ENCODE peak calls at places on chromosomes 16 and 17, in ten cellular contexts. One of them, this sample, is unnamed. For H3K36me3, the result is how much of the 10 kb centered on the place peaks cover.

GRCh38 chr16:78926723-78927200 is 673.8 kb downstream of the MAF start:
- DNase-seq in left ventricle myocardium inferior: no peak
- DNase-seq in adipocyte: no peak
- DNase-seq in CD8-positive, alpha-beta T cell: no peak
- DNase-seq in esophagus squamous epithelium: no peak
- DNase-seq in heart left ventricle: no peak
- DNase-seq in naive thymus-derived CD4-positive, alpha-beta T cell: no peak
- DNase-seq in right lobe of liver: no peak
- DNase-seq in mesendoderm: no peak
- DNase-seq in ascending aorta: no peak
- DNase-seq in this sample: no peak

GRCh38 chr17:72143245-72143644 is 22.4 kb downstream of the SOX9 start:
- DNase-seq in left ventricle myocardium inferior: no peak
- DNase-seq in adipocyte: no peak
- DNase-seq in CD8-positive, alpha-beta T cell: no peak
- DNase-seq in esophagus squamous epithelium: no peak
- DNase-seq in heart left ventricle: no peak
- DNase-seq in naive thymus-derived CD4-positive, alpha-beta T cell: no peak
- DNase-seq in right lobe of liver: no peak
- DNase-seq in mesendoderm: no peak
- DNase-seq in ascending aorta: no peak
- DNase-seq in this sample: no peak

GRCh38 chr17:29847527-29847931 is 82.5 kb downstream of the SSH2 start:
- DNase-seq in left ventricle myocardium inferior: no peak
- DNase-seq in adipocyte: peak
- DNase-seq in CD8-positive, alpha-beta T cell: no peak
- DNase-seq in esophagus squamous epithelium: no peak
- DNase-seq in heart left ventricle: no peak
- DNase-seq in naive thymus-derived CD4-positive, alpha-beta T cell: no peak
- DNase-seq in right lobe of liver: no peak
- DNase-seq in mesendoderm: peak
- DNase-seq in ascending aorta: no peak
- DNase-seq in this sample: peak

GRCh38 chr16:75000481-75001081 is 1.8 kb downstream of the ZNRF1 start:
- DNase-seq in left ventricle myocardium inferior: no peak
- DNase-seq in adipocyte: peak
- DNase-seq in CD8-positive, alpha-beta T cell: no peak
- DNase-seq in esophagus squamous epithelium: no peak
- DNase-seq in heart left ventricle: no peak
- DNase-seq in naive thymus-derived CD4-positive, alpha-beta T cell: no peak
- DNase-seq in right lobe of liver: no peak
- DNase-seq in mesendoderm: no peak
- DNase-seq in ascending aorta: peak
- DNase-seq in this sample: peak

GRCh38 chr16:49875812-49876715 is 20.2 kb upstream of the ZNF423 start:
- DNase-seq in left ventricle myocardium inferior: no peak
- DNase-seq in adipocyte: no peak
- DNase-seq in CD8-positive, alpha-beta T cell: no peak
- DNase-seq in esophagus squamous epithelium: no peak
- DNase-seq in heart left ventricle: no peak
- DNase-seq in naive thymus-derived CD4-positive, alpha-beta T cell: no peak
- DNase-seq in right lobe of liver: no peak
- DNase-seq in mesendoderm: peak
- DNase-seq in ascending aorta: no peak
- DNase-seq in this sample: no peak

GRCh38 chr17:32824334-32824733 is 52.6 kb downstream of the MYO1D start:
- DNase-seq in left ventricle myocardium inferior: no peak
- DNase-seq in adipocyte: no peak
- DNase-seq in CD8-positive, alpha-beta T cell: no peak
- DNase-seq in esophagus squamous epithelium: no peak
- DNase-seq in heart left ventricle: no peak
- DNase-seq in naive thymus-derived CD4-positive, alpha-beta T cell: no peak
- DNase-seq in right lobe of liver: no peak
- DNase-seq in mesendoderm: no peak
- DNase-seq in ascending aorta: no peak
- DNase-seq in this sample: no peak

GRCh38 chr16:10509534-10510025 is 70.8 kb downstream of the EMP2 start:
- DNase-seq in left ventricle myocardium inferior: no peak
- DNase-seq in adipocyte: peak
- DNase-seq in CD8-positive, alpha-beta T cell: peak
- DNase-seq in esophagus squamous epithelium: no peak
- DNase-seq in heart left ventricle: no peak
- DNase-seq in naive thymus-derived CD4-positive, alpha-beta T cell: peak
- DNase-seq in right lobe of liver: peak
- DNase-seq in mesendoderm: peak
- DNase-seq in ascending aorta: no peak
- DNase-seq in this sample: peak

GRCh38 chr17:78958556-78959191 is 21.0 kb downstream of the LGALS3BP start:
- DNase-seq in left ventricle myocardium inferior: no peak
- DNase-seq in adipocyte: no peak
- DNase-seq in CD8-positive, alpha-beta T cell: no peak
- DNase-seq in esophagus squamous epithelium: no peak
- DNase-seq in heart left ventricle: no peak
- DNase-seq in naive thymus-derived CD4-positive, alpha-beta T cell: no peak
- DNase-seq in right lobe of liver: no peak
- DNase-seq in mesendoderm: no peak
- DNase-seq in ascending aorta: no peak
- DNase-seq in this sample: peak

GRCh38 chr17:42881768-42882565 is 18.6 kb upstream of the G6PC1 start:
- DNase-seq in left ventricle myocardium inferior: no peak
- DNase-seq in adipocyte: no peak
- DNase-seq in CD8-positive, alpha-beta T cell: no peak
- DNase-seq in esophagus squamous epithelium: no peak
- DNase-seq in heart left ventricle: no peak
- DNase-seq in naive thymus-derived CD4-positive, alpha-beta T cell: no peak
- DNase-seq in right lobe of liver: no peak
- DNase-seq in mesendoderm: no peak
- DNase-seq in ascending aorta: no peak
- DNase-seq in this sample: no peak

GRCh38 chr16:17423195-17423594 is 47.6 kb downstream of the XYLT1 start:
- DNase-seq in left ventricle myocardium inferior: no peak
- DNase-seq in adipocyte: no peak
- DNase-seq in CD8-positive, alpha-beta T cell: no peak
- DNase-seq in esophagus squamous epithelium: no peak
- DNase-seq in heart left ventricle: no peak
- DNase-seq in naive thymus-derived CD4-positive, alpha-beta T cell: no peak
- DNase-seq in right lobe of liver: no peak
- DNase-seq in mesendoderm: peak
- DNase-seq in ascending aorta: no peak
- DNase-seq in this sample: no peak

GRCh38 chr17:77254961-77255741 is 114.4 kb downstream of the SEC14L1 start:
- DNase-seq in left ventricle myocardium inferior: no peak
- DNase-seq in adipocyte: peak
- DNase-seq in CD8-positive, alpha-beta T cell: no peak
- DNase-seq in esophagus squamous epithelium: no peak
- DNase-seq in heart left ventricle: no peak
- DNase-seq in naive thymus-derived CD4-positive, alpha-beta T cell: no peak
- DNase-seq in right lobe of liver: no peak
- DNase-seq in mesendoderm: peak
- DNase-seq in ascending aorta: peak
- DNase-seq in this sample: peak

GRCh38 chr17:33459078-33459940 is 166.2 kb upstream of the ASIC2 start:
- DNase-seq in left ventricle myocardium inferior: no peak
- DNase-seq in adipocyte: no peak
- DNase-seq in CD8-positive, alpha-beta T cell: no peak
- DNase-seq in esophagus squamous epithelium: no peak
- DNase-seq in heart left ventricle: no peak
- DNase-seq in naive thymus-derived CD4-positive, alpha-beta T cell: no peak
- DNase-seq in right lobe of liver: no peak
- DNase-seq in mesendoderm: peak
- DNase-seq in ascending aorta: no peak
- DNase-seq in this sample: no peak

GRCh38 chr16:55471448-55472097 is 7.4 kb upstream of the MMP2 start:
- DNase-seq in left ventricle myocardium inferior: no peak
- DNase-seq in adipocyte: peak
- DNase-seq in CD8-positive, alpha-beta T cell: no peak
- DNase-seq in esophagus squamous epithelium: no peak
- DNase-seq in heart left ventricle: no peak
- DNase-seq in naive thymus-derived CD4-positive, alpha-beta T cell: no peak
- DNase-seq in right lobe of liver: no peak
- DNase-seq in mesendoderm: peak
- DNase-seq in ascending aorta: peak
- DNase-seq in this sample: peak

GRCh38 chr16:74462361-74462760 is 41.1 kb upstream of the CLEC18B start:
- DNase-seq in left ventricle myocardium inferior: no peak
- DNase-seq in adipocyte: no peak
- DNase-seq in CD8-positive, alpha-beta T cell: no peak
- DNase-seq in esophagus squamous epithelium: no peak
- DNase-seq in heart left ventricle: no peak
- DNase-seq in naive thymus-derived CD4-positive, alpha-beta T cell: no peak
- DNase-seq in right lobe of liver: no peak
- DNase-seq in mesendoderm: no peak
- DNase-seq in ascending aorta: no peak
- DNase-seq in this sample: no peak

DNA sequence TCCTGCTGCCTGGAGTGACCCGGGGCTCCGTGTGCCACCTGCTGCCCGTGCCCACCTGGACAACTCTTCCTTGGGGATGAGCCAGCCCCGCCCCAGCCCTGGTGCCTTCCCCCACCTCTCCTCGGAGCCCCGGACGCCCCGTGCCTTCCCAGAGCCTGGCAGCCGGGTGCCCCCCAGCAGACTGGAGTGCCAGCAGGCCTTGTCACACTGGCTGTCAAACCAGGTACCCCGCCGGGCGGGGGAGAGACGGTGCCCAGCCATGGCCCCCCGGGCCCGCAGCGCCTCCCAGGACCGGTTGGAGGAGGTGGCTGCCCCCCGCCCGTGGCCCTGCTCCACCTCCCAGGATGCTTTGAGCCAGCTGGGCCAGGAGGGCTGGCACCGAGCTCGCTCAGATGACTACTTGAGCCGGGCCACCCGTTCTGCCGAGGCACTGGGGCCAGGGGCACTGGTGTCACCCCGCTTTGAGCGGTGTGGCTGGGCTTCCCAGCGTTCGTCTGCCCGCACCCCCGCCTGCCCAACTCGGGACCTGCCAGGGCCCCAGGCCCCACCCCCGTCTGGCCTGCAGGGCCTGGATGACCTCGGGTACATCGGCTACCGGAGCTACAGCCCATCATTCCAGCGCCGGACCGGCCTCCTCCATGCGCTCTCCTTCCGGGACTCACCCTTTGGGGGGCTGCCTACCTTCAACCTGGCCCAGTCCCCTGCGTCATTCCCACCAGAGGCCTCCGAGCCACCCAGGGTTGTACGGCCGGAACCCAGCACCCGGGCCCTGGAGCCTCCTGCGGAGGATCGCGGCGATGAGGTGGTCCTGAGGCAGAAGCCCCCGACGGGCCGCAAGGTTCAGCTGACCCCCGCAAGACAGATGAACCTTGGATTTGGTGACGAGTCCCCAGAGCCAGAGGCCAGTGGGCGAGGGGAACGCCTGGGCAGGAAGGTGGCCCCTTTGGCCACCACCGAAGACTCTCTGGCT is 38.4 kb downstream of the ARHGAP23 start:
- DNase-seq in left ventricle myocardium inferior: peak
- DNase-seq in adipocyte: no peak
- DNase-seq in CD8-positive, alpha-beta T cell: no peak
- DNase-seq in esophagus squamous epithelium: no peak
- DNase-seq in heart left ventricle: no peak
- DNase-seq in naive thymus-derived CD4-positive, alpha-beta T cell: no peak
- DNase-seq in right lobe of liver: no peak
- DNase-seq in mesendoderm: no peak
- DNase-seq in ascending aorta: no peak
- DNase-seq in this sample: no peak
- H3K4me3 ChIP-seq in left ventricle myocardium inferior: peak
- H3K4me3 ChIP-seq in adipocyte: peak
- H3K4me3 ChIP-seq in CD8-positive, alpha-beta T cell: no peak
- H3K4me3 ChIP-seq in esophagus squamous epithelium: peak
- H3K4me3 ChIP-seq in heart left ventricle: no peak
- H3K4me3 ChIP-seq in naive thymus-derived CD4-positive, alpha-beta T cell: no peak
- H3K4me3 ChIP-seq in right lobe of liver: no peak
- H3K4me3 ChIP-seq in mesendoderm: no peak
- H3K4me3 ChIP-seq in ascending aorta: peak
- H3K4me3 ChIP-seq in this sample: no peak

DNA sequence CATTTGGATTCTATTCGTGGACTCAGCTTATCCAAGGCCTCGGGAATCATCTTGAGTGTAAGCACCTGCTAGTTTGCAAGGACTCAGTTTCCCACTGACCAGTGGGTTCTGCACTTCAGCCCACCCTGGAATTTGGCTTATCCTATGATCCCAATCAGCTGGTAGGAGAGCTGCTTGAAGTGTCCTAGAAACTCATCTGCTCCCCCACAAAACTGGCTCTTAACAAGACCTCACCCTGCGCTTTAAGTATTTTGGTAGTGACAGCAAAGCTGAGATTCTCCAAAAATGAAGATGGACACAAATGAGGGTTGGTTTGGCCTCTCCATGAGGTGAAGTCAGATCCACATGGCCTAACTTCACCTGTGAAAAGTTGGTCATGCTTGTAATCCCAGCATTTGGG is 57.3 kb downstream of the NDE1 start:
- DNase-seq in left ventricle myocardium inferior: no peak
- DNase-seq in adipocyte: no peak
- DNase-seq in CD8-positive, alpha-beta T cell: no peak
- DNase-seq in esophagus squamous epithelium: no peak
- DNase-seq in heart left ventricle: no peak
- DNase-seq in naive thymus-derived CD4-positive, alpha-beta T cell: no peak
- DNase-seq in right lobe of liver: no peak
- DNase-seq in mesendoderm: no peak
- DNase-seq in ascending aorta: no peak
- DNase-seq in this sample: no peak
- H3K36me3 ChIP-seq in left ventricle myocardium inferior: under half
- H3K36me3 ChIP-seq in adipocyte: under half
- H3K36me3 ChIP-seq in CD8-positive, alpha-beta T cell: under half
- H3K36me3 ChIP-seq in esophagus squamous epithelium: under half
- H3K36me3 ChIP-seq in heart left ventricle: under half
- H3K36me3 ChIP-seq in naive thymus-derived CD4-positive, alpha-beta T cell: under half
- H3K36me3 ChIP-seq in right lobe of liver: under half
- H3K36me3 ChIP-seq in mesendoderm: under half
- H3K36me3 ChIP-seq in ascending aorta: half or more
- H3K36me3 ChIP-seq in this sample: under half

DNA sequence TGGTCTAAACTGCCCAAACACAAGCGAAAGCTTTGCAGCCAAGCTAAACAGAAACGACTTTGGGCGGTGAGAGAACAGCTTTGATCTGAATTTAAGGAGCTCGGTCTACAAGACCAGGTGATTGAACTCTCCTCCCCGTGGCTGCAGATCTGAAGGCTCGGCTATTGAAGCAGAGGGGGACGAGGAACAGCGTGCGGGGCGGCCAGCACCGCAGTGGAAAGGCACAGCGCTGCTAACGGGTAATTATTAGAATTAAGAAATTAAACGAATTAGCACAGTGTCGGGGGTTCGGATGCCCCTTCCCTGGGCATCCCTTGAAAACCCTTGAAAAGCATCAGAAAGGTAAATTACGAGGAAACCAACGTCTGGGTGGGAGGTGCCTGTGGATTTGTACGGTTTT is 431 bp downstream of the TEKT3 start:
- DNase-seq in left ventricle myocardium inferior: no peak
- DNase-seq in adipocyte: no peak
- DNase-seq in CD8-positive, alpha-beta T cell: no peak
- DNase-seq in esophagus squamous epithelium: no peak
- DNase-seq in heart left ventricle: no peak
- DNase-seq in naive thymus-derived CD4-positive, alpha-beta T cell: no peak
- DNase-seq in right lobe of liver: no peak
- DNase-seq in mesendoderm: peak
- DNase-seq in ascending aorta: no peak
- DNase-seq in this sample: peak
- H3K4me3 ChIP-seq in left ventricle myocardium inferior: peak
- H3K4me3 ChIP-seq in adipocyte: peak
- H3K4me3 ChIP-seq in CD8-positive, alpha-beta T cell: no peak
- H3K4me3 ChIP-seq in esophagus squamous epithelium: peak
- H3K4me3 ChIP-seq in heart left ventricle: peak
- H3K4me3 ChIP-seq in naive thymus-derived CD4-positive, alpha-beta T cell: no peak
- H3K4me3 ChIP-seq in right lobe of liver: peak
- H3K4me3 ChIP-seq in mesendoderm: peak
- H3K4me3 ChIP-seq in ascending aorta: peak
- H3K4me3 ChIP-seq in this sample: peak

GRCh38 chr16:67943619-67944503 is at the start of gene LCAT:
- DNase-seq in left ventricle myocardium inferior: peak
- DNase-seq in adipocyte: no peak
- DNase-seq in CD8-positive, alpha-beta T cell: no peak
- DNase-seq in esophagus squamous epithelium: no peak
- DNase-seq in heart left ventricle: peak
- DNase-seq in naive thymus-derived CD4-positive, alpha-beta T cell: no peak
- DNase-seq in right lobe of liver: peak
- DNase-seq in mesendoderm: no peak
- DNase-seq in ascending aorta: peak
- DNase-seq in this sample: peak
- H3K36me3 ChIP-seq in left ventricle myocardium inferior: half or more
- H3K36me3 ChIP-seq in adipocyte: half or more
- H3K36me3 ChIP-seq in CD8-positive, alpha-beta T cell: under half
- H3K36me3 ChIP-seq in esophagus squamous epithelium: under half
- H3K36me3 ChIP-seq in heart left ventricle: half or more
- H3K36me3 ChIP-seq in naive thymus-derived CD4-positive, alpha-beta T cell: under half
- H3K36me3 ChIP-seq in right lobe of liver: under half
- H3K36me3 ChIP-seq in mesendoderm: under half
- H3K36me3 ChIP-seq in ascending aorta: half or more
- H3K36me3 ChIP-seq in this sample: under half

This sample was measured in cardiac muscle cell.